ENCODE peak calls at places on chromosomes 7 and 10, in nine cellular contexts. O, I, Y, C, F, R, H, J and K are unnamed samples.

GRCh38 chr7:121994625-121995410 is 121.9 kb downstream of the PTPRZ1 start:
- DNase-seq in O (peak; percentile 50), I (peak; percentile 72), Y (peak; percentile 40), C (no peak), F (peak; percentile 78), R (no peak), H (peak; percentile 5), J (peak; percentile 69), K (peak; percentile 7)

GRCh38 chr7:41131956-41132355 is 570.9 kb downstream of the INHBA start:
- DNase-seq in O (no peak), I (no peak), Y (no peak), C (no peak), F (no peak), R (no peak), H (no peak), J (no peak), K (no peak)

GRCh38 chr10:91880310-91880709 is 29.0 kb downstream of the FGFBP3 start:
- DNase-seq in O (no peak), I (no peak), Y (no peak), C (no peak), F (no peak), R (no peak), H (no peak), J (no peak), K (no peak)

GRCh38 chr7:94064541-94065191 is 60.5 kb upstream of the BET1 start:
- DNase-seq in O (no peak), I (no peak), Y (no peak), C (no peak), F (no peak), R (no peak), H (no peak), J (peak; percentile 89), K (no peak)

GRCh38 chr7:124489925-124490324 is 275.7 kb downstream of the GPR37 start:
- DNase-seq in O (no peak), I (no peak), Y (no peak), C (no peak), F (no peak), R (no peak), H (no peak), J (no peak), K (no peak)

GRCh38 chr7:4069268-4070095 is 612.6 kb upstream of the FOXK1 start:
- DNase-seq in O (no peak), I (no peak), Y (no peak), C (no peak), F (no peak), R (no peak), H (no peak), J (no peak), K (no peak)

GRCh38 chr7:101891936-101892640 is 74.7 kb downstream of the CUX1 start:
- DNase-seq in O (no peak), I (no peak), Y (no peak), C (no peak), F (no peak), R (no peak), H (no peak), J (no peak), K (no peak)

GRCh38 chr10:61642692-61643091 is 20.0 kb upstream of the CABCOCO1 start:
- DNase-seq in O (no peak), I (no peak), Y (no peak), C (no peak), F (no peak), R (no peak), H (no peak), J (peak; percentile 96), K (no peak)

GRCh38 chr7:87475359-87476178 is at the start of gene ABCB4:
- DNase-seq in O (peak; percentile 10), I (no peak), Y (no peak), C (peak; percentile 84), F (no peak), R (no peak), H (peak; percentile 12), J (no peak), K (peak; percentile 25)

GRCh38 chr7:129702316-129702715 is 90.8 kb downstream of the NRF1 start:
- DNase-seq in O (no peak), I (no peak), Y (no peak), C (no peak), F (no peak), R (no peak), H (no peak), J (peak; percentile 37), K (no peak)

GRCh38 chr7:149321978-149322541 is 60.1 kb downstream of the ZNF783 start:
- DNase-seq in O (no peak), I (no peak), Y (no peak), C (no peak), F (no peak), R (no peak), H (no peak), J (peak; percentile 32), K (no peak)

GRCh38 chr7:1046722-1047679 is 2.7 kb downstream of the GPR146 start:
- DNase-seq in O (peak; percentile 59), I (peak; percentile 81), Y (no peak), C (peak; percentile 45), F (no peak), R (no peak), H (no peak), J (no peak), K (no peak)

GRCh38 chr10:6226216-6226615 is 23.5 kb downstream of the PFKFB3 start:
- DNase-seq in O (no peak), I (no peak), Y (no peak), C (no peak), F (no peak), R (no peak), H (no peak), J (no peak), K (no peak)

GRCh38 chr10:74541375-74541774 is 285.0 kb upstream of the KAT6B start:
- DNase-seq in O (no peak), I (no peak), Y (no peak), C (no peak), F (no peak), R (no peak), H (no peak), J (no peak), K (no peak)

GRCh38 chr7:100572281-100572948 is 1.3 kb downstream of the SAP25 start:
- DNase-seq in O (no peak), I (no peak), Y (no peak), C (peak; percentile 74), F (no peak), R (no peak), H (no peak), J (no peak), K (no peak)

GRCh38 chr7:100568936-100569844 is 4.5 kb downstream of the SAP25 start:
- DNase-seq in O (peak; percentile 74), I (peak; percentile 66), Y (peak; percentile 32), C (peak; percentile 88), F (no peak), R (no peak), H (no peak), J (peak; percentile 50), K (peak; percentile 47)

GRCh38 chr7:100571829-100572116 is 1.9 kb downstream of the SAP25 start:
- DNase-seq in O (no peak), I (no peak), Y (no peak), C (no peak), F (no peak), R (no peak), H (no peak), J (no peak), K (no peak)

GRCh38 chr7:100572949-100573675 is 588 bp downstream of the SAP25 start:
- DNase-seq in O (no peak), I (no peak), Y (no peak), C (peak; percentile 74), F (no peak), R (no peak), H (no peak), J (no peak), K (no peak)

GRCh38 chr7:100570954-100571828 is 2.5 kb downstream of the SAP25 start:
- DNase-seq in O (no peak), I (no peak), Y (no peak), C (peak; percentile 78), F (no peak), R (no peak), H (no peak), J (no peak), K (no peak)
- TF ChIP-seq POLR2A in O (no peak), I (no peak), Y (no peak), C (no peak), F (no peak), R (peak; percentile 60), H (no peak), J (no peak), K (no peak)

DNA sequence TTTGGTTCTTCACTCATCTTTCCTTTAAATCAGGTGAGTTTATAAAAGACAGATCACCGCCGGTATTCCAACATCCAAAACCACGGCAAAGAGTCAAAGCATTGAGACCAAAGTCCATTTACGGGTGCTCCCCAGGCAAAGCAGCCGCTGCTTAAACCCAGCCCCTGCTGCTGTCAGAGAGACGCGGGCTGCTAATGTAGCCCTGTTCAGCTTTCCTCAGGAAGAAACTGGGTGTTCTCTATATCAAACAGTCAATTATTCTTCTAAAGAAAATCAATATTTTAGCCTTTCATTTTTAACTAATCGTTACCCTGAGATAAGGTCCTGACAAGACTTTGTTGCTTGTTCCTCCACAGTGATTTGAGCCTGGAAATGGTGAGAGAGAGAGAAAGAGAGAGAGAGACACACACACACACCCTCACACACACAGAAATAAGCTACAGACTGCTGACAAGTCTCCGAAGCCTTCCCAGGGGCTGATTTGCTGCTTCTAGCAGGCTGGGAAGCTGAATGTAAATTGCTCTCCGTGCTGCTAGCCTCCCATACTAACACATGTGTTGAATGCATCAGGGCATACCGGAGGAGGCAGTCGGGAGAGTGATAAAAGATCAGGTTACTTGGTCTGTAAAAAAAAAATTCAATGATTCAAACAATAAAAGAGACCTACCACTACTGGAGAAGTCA is 183.0 kb upstream of the ANK3 start:
- DNase-seq in O (peak; percentile 39), I (peak; percentile 44), Y (no peak), C (no peak), F (no peak), R (no peak), H (no peak), J (peak; percentile 18), K (no peak)
- TF ChIP-seq POLR2AphosphoS5 in O (no peak), I (no peak), Y (no peak), C (no peak), F (no peak), R (no peak), H (no peak), J (no peak), K (no peak)

DNA sequence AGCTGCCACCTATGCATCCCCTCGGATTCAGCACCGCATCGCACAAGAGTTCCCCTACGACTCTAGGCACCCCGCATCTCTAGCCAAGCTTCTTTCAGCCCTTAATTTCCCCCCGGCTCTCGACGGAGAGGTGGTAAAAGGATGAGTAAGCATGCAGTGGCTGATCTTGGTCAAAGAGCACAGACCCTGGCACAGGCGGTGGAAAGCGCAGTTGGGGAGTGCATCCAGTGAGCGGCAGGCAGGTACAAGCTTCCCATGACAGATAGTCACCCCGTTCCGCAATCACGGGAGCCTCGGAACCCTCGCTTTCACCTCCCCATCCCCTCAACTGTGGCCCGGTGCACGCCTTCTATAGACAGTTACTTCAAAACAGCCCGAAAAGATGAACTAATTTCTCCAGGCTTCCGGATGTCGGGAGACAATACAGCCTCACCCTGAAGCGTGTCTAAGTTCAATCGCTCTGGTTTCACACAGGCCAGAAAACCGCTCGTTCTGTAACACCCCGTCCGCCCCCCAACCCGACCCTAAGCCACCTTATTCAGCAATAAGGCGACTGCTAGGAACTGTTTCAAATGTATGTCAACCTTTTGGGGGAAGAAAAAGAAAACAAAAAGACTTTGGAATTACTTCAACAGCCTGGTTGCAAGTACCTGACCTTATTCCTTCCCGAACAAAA is 1.5 kb downstream of the RHEB start:
- DNase-seq in O (peak; percentile 75), I (peak; percentile 33), Y (peak; percentile 50), C (peak; percentile 89), F (no peak), R (no peak), H (no peak), J (peak; percentile 54), K (no peak)
- TF ChIP-seq POLR2A in O (peak; percentile 62), I (no peak), Y (no peak), C (no peak), F (no peak), R (peak; percentile 56), H (no peak), J (no peak), K (no peak)

GRCh38 chr7:137169282-137169698 is 174.2 kb downstream of the PTN start:
- DNase-seq in O (peak; percentile 34), I (peak; percentile 28), Y (peak; percentile 53), C (no peak), F (no peak), R (no peak), H (no peak), J (peak; percentile 53), K (no peak)
- TF ChIP-seq POLR2AphosphoS5 in O (peak; percentile 35), I (no peak), Y (no peak), C (no peak), F (no peak), R (no peak), H (no peak), J (no peak), K (no peak)